ENCODE peak calls at places on chromosome 1, in four cellular contexts. One of them, this sample, is unnamed.

GRCh38 chr1:21759818-21760217 is 23.1 kb downstream of the USP48 start:
- DNase-seq in A549: no peak
- DNase-seq in WTC11: no peak
- DNase-seq in HepG2: no peak
- DNase-seq in this sample: no peak

GRCh38 chr1:27724961-27725373 is 794 bp upstream of the FAM76A start:
- DNase-seq in A549: no peak
- DNase-seq in WTC11: peak; percentile 58
- DNase-seq in HepG2: peak; percentile 68
- DNase-seq in this sample: peak; percentile 32

GRCh38 chr1:61076728-61077675 is 5.4 kb upstream of the NFIA start:
- DNase-seq in HepG2: peak; percentile 94
- DNase-seq in A549: peak; percentile 71
- DNase-seq in WTC11: peak; percentile 95
- DNase-seq in this sample: peak; percentile 93

GRCh38 chr1:75067975-75068374 is 66.2 kb upstream of the LHX8 start:
- DNase-seq in HepG2: no peak
- DNase-seq in WTC11: peak; percentile 70
- DNase-seq in A549: no peak
- DNase-seq in this sample: no peak

GRCh38 chr1:173152585-173152984 is 54.5 kb downstream of the TNFSF4 start:
- DNase-seq in A549: no peak
- DNase-seq in WTC11: no peak
- DNase-seq in HepG2: no peak
- DNase-seq in this sample: no peak

GRCh38 chr1:85573348-85573747 is 7.2 kb upstream of the CCN1 start:
- DNase-seq in WTC11: no peak
- DNase-seq in HepG2: no peak
- DNase-seq in A549: no peak
- DNase-seq in this sample: no peak

GRCh38 chr1:206469933-206470691 is at the start of gene IKBKE:
- DNase-seq in HepG2: peak; percentile 64
- DNase-seq in WTC11: peak; percentile 41
- DNase-seq in A549: peak; percentile 96
- DNase-seq in this sample: no peak

GRCh38 chr1:236009857-236010256 is 55.0 kb downstream of the NID1 start:
- DNase-seq in HepG2: no peak
- DNase-seq in WTC11: no peak
- DNase-seq in A549: no peak
- DNase-seq in this sample: no peak

DNA sequence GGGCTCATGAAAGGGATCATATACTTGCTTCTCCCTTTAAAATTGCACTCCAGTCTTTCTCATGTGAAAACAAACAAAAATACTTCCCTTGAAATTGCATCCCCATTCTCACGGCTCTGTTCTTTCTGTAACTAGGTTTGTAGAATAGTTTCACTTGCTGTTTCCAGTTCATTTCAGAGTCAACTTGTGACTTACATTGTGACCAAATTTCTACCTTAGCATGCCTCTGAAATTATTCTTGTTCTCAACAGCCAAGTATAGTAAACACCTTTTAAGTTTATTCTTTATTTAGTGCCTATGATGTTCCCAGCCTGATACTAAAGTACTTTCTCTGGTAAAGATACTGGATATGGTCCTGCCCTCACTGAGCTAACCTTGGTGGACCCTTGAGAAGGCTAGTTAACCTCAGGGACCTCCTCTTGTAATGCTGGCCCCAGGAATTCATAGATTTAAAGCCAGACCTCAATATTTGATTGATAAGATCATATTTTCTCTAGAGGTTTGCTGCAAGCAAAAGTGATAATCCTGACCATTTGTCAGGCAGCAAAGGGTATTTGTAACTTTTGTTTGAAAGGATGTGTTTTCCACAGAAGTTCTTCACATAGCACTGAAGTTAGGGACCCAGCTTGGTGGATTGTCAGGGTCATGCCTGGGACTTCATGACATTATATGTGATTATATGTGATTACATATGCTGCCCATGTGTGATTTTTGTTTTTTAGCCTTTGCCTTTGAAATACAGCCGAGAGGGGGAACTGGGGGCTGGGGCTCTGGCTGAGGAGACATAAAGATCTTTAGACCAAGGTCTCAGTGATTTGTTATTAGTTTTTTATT is 29.6 kb downstream of the VANGL2 start:
- DNase-seq in A549: no peak
- DNase-seq in WTC11: no peak
- DNase-seq in HepG2: no peak
- DNase-seq in this sample: no peak
- TF ChIP-seq HMGXB4 in A549: no peak
- TF ChIP-seq HMGXB4 in WTC11: no peak
- TF ChIP-seq HMGXB4 in HepG2: no peak
- TF ChIP-seq HMGXB4 in this sample: no peak

DNA sequence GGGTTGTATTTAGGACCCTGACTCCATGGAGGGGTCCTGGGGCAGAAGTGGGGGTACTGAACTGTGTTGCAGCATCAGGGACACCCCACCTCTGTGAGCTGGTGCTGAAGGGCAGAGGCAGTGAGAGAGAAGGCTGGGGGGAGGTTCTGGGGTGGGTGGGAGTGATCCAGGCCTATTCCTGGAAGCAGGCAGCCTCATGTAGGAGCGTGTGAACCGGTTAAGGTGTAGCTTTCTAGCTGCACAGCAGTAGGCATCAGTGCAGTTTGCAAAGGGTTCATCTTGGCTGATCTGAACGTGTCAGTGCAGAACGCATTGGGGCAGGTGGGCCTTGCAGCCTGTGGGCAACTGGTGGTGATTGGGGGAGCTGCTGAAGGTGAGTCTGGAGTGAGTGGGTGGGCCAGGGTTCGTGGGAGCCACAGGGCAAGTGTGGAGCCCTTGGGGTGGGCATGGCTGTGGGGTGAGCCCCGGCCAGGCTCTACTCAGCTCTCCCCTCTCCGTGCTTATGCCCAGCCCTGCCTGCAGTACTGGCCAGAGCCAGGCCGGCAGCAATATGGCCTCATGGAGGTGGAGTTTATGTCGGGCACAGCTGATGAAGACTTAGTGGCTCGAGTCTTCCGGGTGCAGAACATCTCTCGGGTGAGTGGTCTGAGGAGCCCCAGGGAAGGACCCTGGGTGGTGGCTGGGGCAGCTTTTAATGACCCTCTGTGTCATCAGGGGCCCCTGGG is 86.7 kb downstream of the PTPRU start:
- DNase-seq in A549: no peak
- DNase-seq in WTC11: no peak
- DNase-seq in HepG2: no peak
- DNase-seq in this sample: no peak
- TF ChIP-seq HMGXB4 in A549: no peak
- TF ChIP-seq HMGXB4 in WTC11: no peak
- TF ChIP-seq HMGXB4 in HepG2: no peak
- TF ChIP-seq HMGXB4 in this sample: no peak

DNA sequence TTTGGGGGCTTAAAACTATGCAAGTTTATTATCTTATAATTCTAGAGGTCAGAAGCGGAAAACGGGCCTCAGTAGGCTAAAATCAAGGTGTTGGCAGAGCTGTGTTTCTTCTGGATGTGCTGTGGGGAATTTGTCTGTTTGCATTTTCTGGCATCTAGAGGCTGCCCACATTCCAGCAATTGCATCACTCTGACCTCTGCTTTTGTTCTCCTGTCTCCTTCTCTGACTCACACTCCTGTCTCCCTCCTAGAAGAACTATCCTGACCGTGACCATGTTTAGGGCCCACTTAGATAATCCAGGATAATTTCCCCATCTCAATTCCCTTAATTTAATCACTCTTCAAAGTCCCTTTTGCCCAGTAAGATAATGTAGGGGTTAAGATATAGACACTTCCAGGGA is 127.4 kb upstream of the DEPDC1 start:
- DNase-seq in HepG2: no peak
- DNase-seq in WTC11: no peak
- DNase-seq in A549: peak; percentile 10
- DNase-seq in this sample: no peak
- TF ChIP-seq HMGXB4 in HepG2: no peak
- TF ChIP-seq HMGXB4 in WTC11: no peak
- TF ChIP-seq HMGXB4 in A549: no peak
- TF ChIP-seq HMGXB4 in this sample: no peak

DNA sequence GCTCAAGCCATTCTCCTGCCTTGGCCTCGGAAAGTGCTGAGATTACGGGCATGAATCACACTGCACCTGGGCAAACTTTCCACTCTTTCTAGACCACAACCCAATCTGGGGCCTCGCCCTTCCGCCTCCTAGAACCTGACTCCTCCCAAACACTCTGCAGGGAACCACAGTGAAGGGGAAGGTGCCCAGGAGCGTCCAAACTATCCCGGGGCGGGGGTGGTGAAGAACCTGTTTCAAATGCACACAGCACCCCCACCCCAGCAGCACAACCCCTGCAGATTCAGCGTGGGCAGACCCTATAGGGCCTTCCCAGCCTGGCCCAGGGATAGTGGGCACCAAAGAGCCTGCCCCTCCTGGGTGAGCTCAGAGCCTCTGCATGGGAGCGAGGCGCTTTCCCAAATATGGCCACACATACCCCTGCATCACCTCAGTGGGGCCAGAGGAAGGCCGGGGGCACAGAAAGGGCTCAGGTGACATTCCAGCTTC is 86.9 kb downstream of the STUM start:
- DNase-seq in A549: no peak
- DNase-seq in HepG2: no peak
- DNase-seq in WTC11: no peak
- DNase-seq in this sample: no peak
- TF ChIP-seq HMGXB4 in A549: no peak
- TF ChIP-seq HMGXB4 in HepG2: no peak
- TF ChIP-seq HMGXB4 in WTC11: no peak
- TF ChIP-seq HMGXB4 in this sample: no peak

GRCh38 chr1:227318003-227318851 is at the start of gene CDC42BPA:
- DNase-seq in WTC11: peak; percentile 79
- DNase-seq in A549: peak; percentile 81
- DNase-seq in HepG2: peak; percentile 46
- DNase-seq in this sample: peak; percentile 99
- TF ChIP-seq HMGXB4 in WTC11: peak; percentile 50
- TF ChIP-seq HMGXB4 in A549: no peak
- TF ChIP-seq HMGXB4 in HepG2: no peak
- TF ChIP-seq HMGXB4 in this sample: no peak

DNA sequence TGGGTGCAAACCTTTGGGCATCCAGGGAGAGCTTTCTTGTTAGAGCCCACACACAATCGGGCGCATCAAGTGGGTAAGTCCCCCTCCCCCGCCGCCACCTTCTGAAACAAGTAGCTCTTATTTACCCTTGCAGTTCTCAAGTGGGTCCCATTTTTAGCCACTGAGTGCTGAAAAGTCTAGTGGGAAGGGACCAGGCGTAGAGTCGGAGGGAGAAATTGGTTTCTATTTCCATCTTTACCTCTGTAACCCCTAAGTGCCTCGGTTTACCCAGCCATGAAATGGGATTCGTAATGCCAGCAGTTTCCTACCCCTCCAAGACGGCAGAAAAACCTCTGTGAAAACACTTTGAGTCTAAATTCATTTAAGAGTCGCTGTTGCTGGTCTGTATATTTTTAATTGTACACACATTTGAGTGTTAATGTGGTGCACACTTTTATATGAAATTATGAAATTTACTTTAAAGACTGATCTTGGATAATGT is 904 bp downstream of the TLCD4 start:
- DNase-seq in HepG2: no peak
- DNase-seq in A549: no peak
- DNase-seq in WTC11: no peak
- DNase-seq in this sample: no peak
- TF ChIP-seq HMGXB4 in HepG2: no peak
- TF ChIP-seq HMGXB4 in A549: no peak
- TF ChIP-seq HMGXB4 in WTC11: no peak
- TF ChIP-seq HMGXB4 in this sample: no peak

GRCh38 chr1:186682721-186683120 is 2.5 kb upstream of the PTGS2 start:
- DNase-seq in A549: no peak
- DNase-seq in WTC11: no peak
- DNase-seq in HepG2: no peak
- DNase-seq in this sample: no peak
- TF ChIP-seq HMGXB4 in A549: no peak
- TF ChIP-seq HMGXB4 in WTC11: no peak
- TF ChIP-seq HMGXB4 in HepG2: no peak
- TF ChIP-seq HMGXB4 in this sample: no peak

GRCh38 chr1:17841944-17842343 is 86.8 kb downstream of the ACTL8 start:
- DNase-seq in WTC11: no peak
- DNase-seq in A549: no peak
- DNase-seq in HepG2: no peak
- DNase-seq in this sample: no peak

GRCh38 chr1:17833661-17834501 is 78.7 kb downstream of the ACTL8 start:
- DNase-seq in WTC11: no peak
- DNase-seq in A549: no peak
- DNase-seq in HepG2: no peak
- DNase-seq in this sample: no peak

GRCh38 chr1:17834561-17835100 is 79.5 kb downstream of the ACTL8 start:
- DNase-seq in WTC11: no peak
- DNase-seq in HepG2: no peak
- DNase-seq in A549: no peak
- DNase-seq in this sample: no peak

GRCh38 chr1:17839641-17840196 is 84.6 kb downstream of the ACTL8 start:
- DNase-seq in A549: no peak
- DNase-seq in HepG2: no peak
- DNase-seq in WTC11: no peak
- DNase-seq in this sample: no peak

GRCh38 chr1:17837631-17838030 is 82.5 kb downstream of the ACTL8 start:
- DNase-seq in WTC11: no peak
- DNase-seq in HepG2: no peak
- DNase-seq in A549: no peak
- DNase-seq in this sample: no peak
- TF ChIP-seq HMGXB4 in WTC11: no peak
- TF ChIP-seq HMGXB4 in HepG2: no peak
- TF ChIP-seq HMGXB4 in A549: no peak
- TF ChIP-seq HMGXB4 in this sample: no peak

DNA sequence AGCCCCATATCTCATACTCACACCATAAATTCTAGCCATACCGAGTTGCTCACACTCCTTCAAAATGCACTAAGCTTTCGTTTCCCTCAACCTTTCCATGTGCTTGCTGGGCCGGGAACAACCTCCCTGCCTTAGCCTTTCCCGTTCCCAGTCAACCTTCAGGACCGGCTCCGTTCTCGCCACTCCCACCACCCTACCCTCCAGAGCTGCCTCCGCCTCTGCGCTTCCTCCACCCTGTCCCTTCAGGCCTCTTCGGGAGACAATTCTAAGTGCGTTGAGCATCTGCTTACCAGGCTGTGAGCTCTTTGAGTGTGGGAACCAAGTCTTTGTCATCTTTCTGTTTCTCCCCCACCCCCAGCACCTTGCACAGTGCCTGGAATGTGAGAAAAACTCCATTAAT is 31.6 kb downstream of the KCNN3 start:
- DNase-seq in A549: no peak
- DNase-seq in HepG2: no peak
- DNase-seq in WTC11: no peak
- DNase-seq in this sample: no peak
- TF ChIP-seq HMGXB4 in A549: no peak
- TF ChIP-seq HMGXB4 in HepG2: no peak
- TF ChIP-seq HMGXB4 in WTC11: no peak
- TF ChIP-seq HMGXB4 in this sample: no peak

This sample was measured in K562.